ENCODE peak calls at places on chromosome 7, in six cellular contexts. Q, M, S, H, Y and T are unnamed samples. For H3K4me1 and H3K27me3, the result is how much of the 10 kb centered on the place peaks cover.

GRCh38 chr7:11341285-11341944 is 367.7 kb downstream of the PHF14 start:
- DNase-seq in Y (no peak), Q (no peak), M (peak), S (peak), H (no peak), T (no peak)

GRCh38 chr7:18873674-18874341 is 243.6 kb downstream of the TWIST1 start:
- DNase-seq in H (no peak), S (peak), Y (no peak), M (no peak), Q (no peak), T (no peak)

GRCh38 chr7:108001759-108002725 is 919 bp downstream of the LAMB1 start:
- DNase-seq in Y (no peak), S (peak), H (no peak), Q (no peak), M (no peak), T (peak)

GRCh38 chr7:127863082-127863481 is 168.2 kb downstream of the LRRC4 start:
- DNase-seq in Y (no peak), Q (no peak), H (no peak), M (no peak), S (no peak), T (no peak)

GRCh38 chr7:21261627-21262564 is 166.0 kb upstream of the SP4 start:
- DNase-seq in Q (peak), Y (peak), H (no peak), M (peak), S (peak), T (no peak)

GRCh38 chr7:157807510-157807909 is 470.7 kb downstream of the DNAJB6 start:
- DNase-seq in S (no peak), M (no peak), H (no peak), Q (no peak), Y (no peak), T (no peak)

GRCh38 chr7:127437772-127438330 is 45.3 kb upstream of the ZNF800 start:
- DNase-seq in S (no peak), Q (no peak), H (no peak), M (no peak), Y (no peak), T (no peak)

GRCh38 chr7:117993377-117994003 is 120.2 kb upstream of the CTTNBP2 start:
- DNase-seq in S (peak), M (peak), H (no peak), Q (no peak), Y (no peak), T (no peak)

GRCh38 chr7:153682628-153683027 is 369.6 kb upstream of the DPP6 start:
- DNase-seq in H (no peak), S (no peak), M (no peak), Q (no peak), Y (no peak), T (no peak)

GRCh38 chr7:17488829-17489228 is 190.4 kb downstream of the AHR start:
- DNase-seq in Q (no peak), H (no peak), M (no peak), S (no peak), Y (no peak), T (no peak)

GRCh38 chr7:17968791-17969715 is 28.8 kb upstream of the SNX13 start:
- DNase-seq in Y (peak), H (no peak), M (no peak), Q (no peak), S (no peak), T (no peak)

GRCh38 chr7:100491192-100491578 is 7.5 kb downstream of the NYAP1 start:
- DNase-seq in M (no peak), H (no peak), Y (no peak), S (no peak), Q (no peak), T (no peak)

GRCh38 chr7:107891619-107892366 is 810 bp downstream of the DLD start:
- DNase-seq in Q (no peak), S (no peak), M (peak), Y (no peak), H (no peak), T (no peak)

GRCh38 chr7:159042084-159042483 is 102.6 kb downstream of the VIPR2 start:
- DNase-seq in S (no peak), M (no peak), Y (peak), Q (no peak), H (no peak), T (no peak)

GRCh38 chr7:2218444-2218785 is 14.3 kb downstream of the MAD1L1 start:
- DNase-seq in M (no peak), H (no peak), S (no peak), Q (no peak), Y (no peak), T (no peak)

GRCh38 chr7:43781726-43782607 is 23.5 kb downstream of the BLVRA start:
- DNase-seq in Y (peak), M (no peak), S (no peak), H (no peak), Q (no peak), T (no peak)

GRCh38 chr7:34453150-34453549 is 204.9 kb upstream of the NPSR1 start:
- DNase-seq in H (no peak), S (no peak), Y (no peak), Q (no peak), M (peak), T (no peak)

GRCh38 chr7:83468251-83468739 is 180.6 kb downstream of the SEMA3E start:
- DNase-seq in H (peak), M (peak), S (peak), Y (peak), Q (peak), T (peak)

GRCh38 chr7:71424166-71424803 is 292.3 kb downstream of the GALNT17 start:
- DNase-seq in H (no peak), M (no peak), Q (no peak), Y (no peak), S (no peak), T (no peak)

GRCh38 chr7:12909483-12909882 is 222.1 kb downstream of the ARL4A start:
- DNase-seq in S (no peak), M (no peak), H (no peak), Q (no peak), Y (no peak), T (no peak)

GRCh38 chr7:96996111-96996936 is 9.0 kb upstream of the DLX6 start:
- DNase-seq in M (no peak), H (no peak), Q (no peak), S (peak), Y (no peak), T (no peak)

GRCh38 chr7:5692845-5693278 is 88.6 kb downstream of the RNF216 start:
- DNase-seq in Q (no peak), S (no peak), H (no peak), M (peak), Y (no peak), T (no peak)

GRCh38 chr7:5143106-5143505 is 46.9 kb upstream of the WIPI2 start:
- DNase-seq in H (no peak), Y (no peak), M (no peak), S (no peak), Q (no peak), T (no peak)

GRCh38 chr7:151400626-151401315 is 9.1 kb downstream of the WDR86 start:
- DNase-seq in M (no peak), S (no peak), Q (peak), H (peak), Y (no peak), T (no peak)

GRCh38 chr7:94696981-94697670 is 41.2 kb upstream of the SGCE start:
- DNase-seq in Q (no peak), M (peak), S (no peak), H (no peak), Y (peak), T (no peak)

GRCh38 chr7:93147358-93147757 is 827 bp downstream of the SAMD9L start:
- DNase-seq in H (no peak), S (no peak), Q (peak), M (peak), Y (peak), T (peak)

GRCh38 chr7:57821438-57822382 is 371.7 kb downstream of the ZNF716 start:
- DNase-seq in S (no peak), H (no peak), Y (no peak), Q (no peak), M (no peak), T (no peak)

GRCh38 chr7:22586806-22587180 is 86.8 kb upstream of the STEAP1B start:
- DNase-seq in H (no peak), Y (no peak), S (peak), M (no peak), Q (no peak), T (no peak)

GRCh38 chr7:1459930-1460756 is 873 bp upstream of the MICALL2 start:
- DNase-seq in S (no peak), Q (no peak), Y (no peak), H (peak), M (peak), T (peak)

GRCh38 chr7:40544277-40544723 is 409.5 kb downstream of the SUGCT start:
- DNase-seq in H (no peak), Q (no peak), S (no peak), M (no peak), Y (no peak), T (peak)

GRCh38 chr7:107689553-107689952 is 28.9 kb downstream of the SLC26A4 start:
- DNase-seq in Y (no peak), H (no peak), Q (no peak), S (no peak), M (no peak), T (no peak)

GRCh38 chr7:71329030-71329668 is 197.2 kb downstream of the GALNT17 start:
- DNase-seq in M (no peak), Q (no peak), H (no peak), Y (no peak), S (no peak), T (no peak)

GRCh38 chr7:51243631-51244030 is 73.0 kb downstream of the COBL start:
- DNase-seq in Y (no peak), S (no peak), Q (no peak), M (no peak), H (no peak), T (no peak)

GRCh38 chr7:116532102-116532501 is 7.3 kb downstream of the CAV1 start:
- DNase-seq in Y (no peak), M (no peak), Q (no peak), H (no peak), S (no peak), T (no peak)
- H3K4me1 ChIP-seq in Y (under half), M (half or more), Q (under half), H (under half), S (under half), T (half or more)

GRCh38 chr7:154884348-154884920 is 118.5 kb downstream of the PAXIP1 start:
- DNase-seq in Y (no peak), M (no peak), S (no peak), H (no peak), Q (no peak), T (no peak)
- H3K27me3 ChIP-seq in Y (under half), M (under half), S (under half), H (under half), Q (under half), T (under half)

DNA sequence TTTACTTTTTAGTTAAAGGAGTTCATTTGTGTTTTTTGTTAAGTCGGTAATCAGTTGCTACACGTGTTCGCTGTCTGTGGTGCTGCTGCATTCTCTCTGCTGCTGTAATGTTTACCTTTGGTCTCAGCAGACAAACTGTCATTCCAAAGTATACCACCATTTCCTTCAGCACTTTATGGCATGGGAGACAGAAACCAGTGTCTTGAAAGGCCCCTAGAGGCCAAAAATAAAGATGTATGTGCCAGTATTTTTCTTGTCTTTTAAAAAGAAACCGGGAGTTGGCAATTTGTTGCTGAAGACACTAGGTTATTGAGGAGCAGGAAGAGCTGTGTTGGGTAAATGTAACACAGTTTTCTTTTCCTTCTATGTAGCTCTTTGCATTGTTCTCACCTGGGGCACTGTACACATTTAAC is 24.1 kb downstream of the ZNF92 start:
- DNase-seq in H (no peak), Y (no peak), S (peak), M (no peak), Q (no peak), T (no peak)
- TF ChIP-seq CTCF in H (no peak), Y (no peak), S (no peak), M (no peak), Q (no peak), T (no peak)

GRCh38 chr7:73565675-73566342 is 8.3 kb upstream of the BCL7B start:
- DNase-seq in M (no peak), S (no peak), H (no peak), Q (no peak), Y (no peak), T (no peak)
- H3K4me1 ChIP-seq in M (under half), S (under half), H (under half), Q (under half), Y (under half), T (under half)

DNA sequence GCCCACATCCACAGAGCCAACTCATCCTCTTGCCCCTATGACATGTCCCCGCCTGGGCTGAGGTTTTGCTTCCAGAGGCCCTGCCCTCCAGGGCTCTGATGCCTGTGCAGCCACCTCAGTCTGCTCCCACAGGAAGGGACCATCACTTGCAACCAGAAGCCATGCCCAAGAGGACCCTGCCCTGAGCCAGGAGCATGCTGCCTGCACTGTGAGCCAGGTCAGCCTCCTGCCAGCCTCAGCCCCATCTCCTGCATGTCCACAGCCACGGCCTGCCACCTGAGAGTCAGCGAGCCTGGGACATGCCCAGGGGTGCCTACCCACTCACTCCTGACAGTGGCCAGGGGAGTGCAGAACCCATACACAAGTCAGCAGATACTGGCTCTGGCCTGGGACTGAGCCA is 6.6 kb upstream of the KCP start:
- DNase-seq in Y (no peak), M (no peak), Q (no peak), S (no peak), H (no peak), T (no peak)
- H3K27me3 ChIP-seq in Y (under half), M (under half), Q (under half), S (half or more), H (under half), T (half or more)